ENCODE peak calls at places on chromosomes 12 and 14, in seven cellular contexts. K, G, I, D, C, J and B are unnamed samples.

GRCh38 chr12:117236456-117237001 is 46.3 kb upstream of the FBXO21 start:
- DNase-seq in I (peak; percentile 86), C (peak; percentile 85), D (peak; percentile 87), K (peak; percentile 55), J (peak; percentile 67), G (peak; percentile 95), B (peak; percentile 51)

GRCh38 chr12:112243255-112243965 is 118.0 kb downstream of the TRAFD1 start:
- DNase-seq in I (no peak), C (no peak), K (no peak), D (no peak), J (no peak), G (peak; percentile 63), B (no peak)

GRCh38 chr12:108079731-108080130 is 49.4 kb upstream of the WSCD2 start:
- DNase-seq in J (no peak), K (no peak), G (no peak), D (no peak), I (no peak), C (no peak), B (no peak)

GRCh38 chr14:58282925-58283593 is 15.3 kb upstream of the ARID4A start:
- DNase-seq in I (no peak), J (no peak), G (no peak), K (no peak), C (no peak), D (no peak), B (no peak)

GRCh38 chr12:112905451-112906089 is 1.2 kb upstream of the OAS1 start:
- DNase-seq in I (peak; percentile 15), J (no peak), G (no peak), K (no peak), D (no peak), C (no peak), B (no peak)

GRCh38 chr14:66038214-66038977 is 447.8 kb upstream of the CCDC196 start:
- DNase-seq in D (no peak), K (peak; percentile 16), G (no peak), J (no peak), I (no peak), C (no peak), B (no peak)

GRCh38 chr12:219891-220352 is 6.0 kb upstream of the SLC6A12 start:
- DNase-seq in G (peak; percentile 79), J (no peak), I (peak; percentile 82), C (no peak), D (peak; percentile 87), K (peak; percentile 48), B (peak; percentile 79)

GRCh38 chr14:69662636-69663321 is 51.4 kb downstream of the SUSD6 start:
- DNase-seq in J (no peak), G (no peak), C (no peak), I (no peak), D (no peak), K (no peak), B (no peak)

GRCh38 chr12:74169607-74170006 is 368.0 kb upstream of the ATXN7L3B start:
- DNase-seq in D (no peak), G (no peak), K (no peak), C (no peak), I (no peak), J (no peak), B (no peak)

GRCh38 chr12:120224304-120225199 is 23.6 kb upstream of the RPLP0 start:
- DNase-seq in G (no peak), C (no peak), K (no peak), I (no peak), D (no peak), J (no peak), B (no peak)

GRCh38 chr14:24690492-24690891 is 56.5 kb upstream of the GZMB start:
- DNase-seq in G (no peak), K (no peak), J (no peak), D (no peak), C (no peak), I (no peak), B (no peak)

GRCh38 chr14:56116128-56116900 is 1.9 kb upstream of the PELI2 start:
- DNase-seq in C (no peak), J (no peak), K (no peak), I (no peak), G (no peak), D (no peak), B (no peak)

GRCh38 chr12:7068240-7068993 is 7.9 kb downstream of the C1S start:
- DNase-seq in I (no peak), C (no peak), J (no peak), K (peak; percentile 41), D (no peak), G (peak; percentile 24), B (no peak)

GRCh38 chr12:123102781-123103503 is 47.9 kb downstream of the PITPNM2 start:
- DNase-seq in I (no peak), C (no peak), K (no peak), D (no peak), J (no peak), G (no peak), B (no peak)

GRCh38 chr12:107131832-107132616 is 38.7 kb upstream of the CRY1 start:
- DNase-seq in I (no peak), G (no peak), C (no peak), J (no peak), D (peak; percentile 11), K (peak; percentile 44), B (peak; percentile 71)

GRCh38 chr14:54652188-54652889 is 85.4 kb downstream of the SAMD4A start:
- DNase-seq in I (no peak), C (peak; percentile 73), D (no peak), K (peak; percentile 98), G (no peak), J (no peak), B (peak; percentile 94)

GRCh38 chr12:3342051-3342450 is 149.0 kb upstream of the PRMT8 start:
- DNase-seq in C (no peak), J (no peak), I (no peak), D (peak; percentile 61), G (peak; percentile 72), K (peak; percentile 23), B (peak; percentile 65)

GRCh38 chr12:125004621-125005020 is 11.2 kb downstream of the BRI3BP start:
- DNase-seq in K (no peak), D (no peak), G (no peak), I (no peak), J (no peak), C (no peak), B (no peak)

GRCh38 chr12:29148065-29148957 is 767 bp upstream of the FAR2 start:
- DNase-seq in J (no peak), G (no peak), K (peak; percentile 23), D (no peak), C (no peak), I (no peak), B (peak; percentile 5)

GRCh38 chr12:45192041-45192695 is 23.7 kb upstream of the ANO6 start:
- DNase-seq in J (no peak), K (peak; percentile 52), D (no peak), C (no peak), I (no peak), G (no peak), B (no peak)

GRCh38 chr12:94304566-94305061 is 155.1 kb downstream of the CEP83 start:
- DNase-seq in D (no peak), I (no peak), J (no peak), K (peak; percentile 60), C (no peak), G (no peak), B (no peak)

GRCh38 chr12:69502342-69503081 is 32.3 kb downstream of the FRS2 start:
- DNase-seq in I (no peak), D (no peak), K (no peak), G (no peak), J (no peak), C (no peak), B (peak; percentile 54)

GRCh38 chr12:82314406-82314892 is 43.7 kb downstream of the CCDC59 start:
- DNase-seq in C (no peak), G (no peak), J (no peak), D (peak; percentile 48), K (no peak), I (no peak), B (no peak)

GRCh38 chr12:109618091-109618490 is 44.5 kb downstream of the MVK start:
- DNase-seq in K (no peak), C (no peak), G (no peak), I (no peak), J (no peak), D (no peak), B (no peak)

GRCh38 chr14:102786758-102787157 is 9.5 kb downstream of the TRAF3 start:
- DNase-seq in G (no peak), K (peak; percentile 32), J (no peak), D (no peak), C (no peak), I (no peak), B (no peak)

GRCh38 chr14:68391292-68392014 is 401.4 kb downstream of the ZFP36L1 start:
- DNase-seq in C (no peak), G (no peak), J (no peak), D (no peak), K (peak; percentile 84), I (no peak), B (no peak)

GRCh38 chr12:13472690-13473089 is 276.2 kb downstream of the EMP1 start:
- DNase-seq in J (no peak), G (no peak), D (no peak), I (no peak), C (no peak), K (peak; percentile 34), B (no peak)

GRCh38 chr12:41936333-41936732 is 208.3 kb downstream of the GXYLT1 start:
- DNase-seq in J (no peak), I (no peak), D (no peak), G (no peak), K (no peak), C (no peak), B (no peak)

GRCh38 chr14:38868415-38869290 is 234.4 kb downstream of the SEC23A start:
- DNase-seq in K (no peak), C (no peak), J (no peak), D (no peak), I (no peak), G (no peak), B (no peak)

GRCh38 chr12:46493352-46494209 is 121.0 kb upstream of the SLC38A2 start:
- DNase-seq in I (no peak), D (no peak), G (no peak), C (no peak), J (no peak), K (no peak), B (no peak)

GRCh38 chr12:79514730-79515525 is 175.8 kb downstream of the PAWR start:
- DNase-seq in K (no peak), J (no peak), I (no peak), D (no peak), G (no peak), C (no peak), B (no peak)

GRCh38 chr14:23882884-23883283 is 70.7 kb upstream of the DHRS4 start:
- DNase-seq in D (no peak), J (no peak), C (no peak), K (no peak), I (no peak), G (no peak), B (no peak)